ENCODE peak calls at places on chromosomes 3 and 15, in eight cellular contexts. One of them, this sample, is unnamed.

GRCh38 chr15:88651293-88651692 is 12.5 kb downstream of the ISG20 start:
- DNase-seq in fibroblast of the aortic adventitia: no peak
- DNase-seq in EH: no peak
- DNase-seq in effector CD4-positive, alpha-beta T cell: no peak
- DNase-seq in RPMI8226: no peak
- DNase-seq in lung: no peak
- DNase-seq in activated gamma-delta T cell: no peak
- DNase-seq in activated CD8-positive, alpha-beta T cell treated with anti-CD3 and anti-CD28 coated beads for 36 hours: no peak
- DNase-seq in this sample: peak

GRCh38 chr3:113773381-113773780 is 26.5 kb downstream of the ATP6V1A start:
- DNase-seq in fibroblast of the aortic adventitia: peak
- DNase-seq in EH: peak
- DNase-seq in activated CD8-positive, alpha-beta T cell treated with anti-CD3 and anti-CD28 coated beads for 36 hours: no peak
- DNase-seq in lung: no peak
- DNase-seq in activated gamma-delta T cell: no peak
- DNase-seq in effector CD4-positive, alpha-beta T cell: no peak
- DNase-seq in RPMI8226: no peak
- DNase-seq in this sample: no peak

GRCh38 chr15:40937762-40938529 is 8.8 kb downstream of the DLL4 start:
- DNase-seq in EH: peak
- DNase-seq in activated CD8-positive, alpha-beta T cell treated with anti-CD3 and anti-CD28 coated beads for 36 hours: no peak
- DNase-seq in lung: no peak
- DNase-seq in effector CD4-positive, alpha-beta T cell: no peak
- DNase-seq in fibroblast of the aortic adventitia: no peak
- DNase-seq in activated gamma-delta T cell: no peak
- DNase-seq in RPMI8226: peak
- DNase-seq in this sample: peak

GRCh38 chr15:83289160-83289559 is 4.7 kb upstream of the BNC1 start:
- DNase-seq in EH: peak
- DNase-seq in activated CD8-positive, alpha-beta T cell treated with anti-CD3 and anti-CD28 coated beads for 36 hours: no peak
- DNase-seq in activated gamma-delta T cell: no peak
- DNase-seq in lung: no peak
- DNase-seq in fibroblast of the aortic adventitia: peak
- DNase-seq in effector CD4-positive, alpha-beta T cell: no peak
- DNase-seq in RPMI8226: no peak
- DNase-seq in this sample: no peak

GRCh38 chr15:42731461-42731860 is 5.5 kb downstream of the CDAN1 start:
- DNase-seq in EH: no peak
- DNase-seq in activated CD8-positive, alpha-beta T cell treated with anti-CD3 and anti-CD28 coated beads for 36 hours: no peak
- DNase-seq in lung: no peak
- DNase-seq in activated gamma-delta T cell: no peak
- DNase-seq in fibroblast of the aortic adventitia: no peak
- DNase-seq in effector CD4-positive, alpha-beta T cell: no peak
- DNase-seq in RPMI8226: no peak
- DNase-seq in this sample: no peak

GRCh38 chr3:134369861-134370596 is 4.2 kb downstream of the AMOTL2 start:
- DNase-seq in activated gamma-delta T cell: no peak
- DNase-seq in lung: no peak
- DNase-seq in EH: peak
- DNase-seq in RPMI8226: no peak
- DNase-seq in fibroblast of the aortic adventitia: peak
- DNase-seq in activated CD8-positive, alpha-beta T cell treated with anti-CD3 and anti-CD28 coated beads for 36 hours: no peak
- DNase-seq in effector CD4-positive, alpha-beta T cell: no peak
- DNase-seq in this sample: no peak

GRCh38 chr15:48415036-48415886 is 84.0 kb downstream of the DUT start:
- DNase-seq in fibroblast of the aortic adventitia: peak
- DNase-seq in effector CD4-positive, alpha-beta T cell: no peak
- DNase-seq in activated gamma-delta T cell: no peak
- DNase-seq in lung: no peak
- DNase-seq in activated CD8-positive, alpha-beta T cell treated with anti-CD3 and anti-CD28 coated beads for 36 hours: no peak
- DNase-seq in EH: peak
- DNase-seq in RPMI8226: no peak
- DNase-seq in this sample: no peak

GRCh38 chr3:153897842-153898241 is 223.3 kb upstream of the ARHGEF26 start:
- DNase-seq in effector CD4-positive, alpha-beta T cell: no peak
- DNase-seq in activated gamma-delta T cell: no peak
- DNase-seq in RPMI8226: no peak
- DNase-seq in lung: no peak
- DNase-seq in EH: no peak
- DNase-seq in fibroblast of the aortic adventitia: no peak
- DNase-seq in activated CD8-positive, alpha-beta T cell treated with anti-CD3 and anti-CD28 coated beads for 36 hours: no peak
- DNase-seq in this sample: no peak

GRCh38 chr3:58175429-58176184 is 35.2 kb downstream of the DNASE1L3 start:
- DNase-seq in fibroblast of the aortic adventitia: peak
- DNase-seq in activated gamma-delta T cell: no peak
- DNase-seq in effector CD4-positive, alpha-beta T cell: no peak
- DNase-seq in activated CD8-positive, alpha-beta T cell treated with anti-CD3 and anti-CD28 coated beads for 36 hours: no peak
- DNase-seq in RPMI8226: no peak
- DNase-seq in lung: no peak
- DNase-seq in EH: peak
- DNase-seq in this sample: no peak

GRCh38 chr3:4503050-4503449 is 9.9 kb downstream of the ITPR1 start:
- DNase-seq in activated gamma-delta T cell: no peak
- DNase-seq in activated CD8-positive, alpha-beta T cell treated with anti-CD3 and anti-CD28 coated beads for 36 hours: no peak
- DNase-seq in EH: no peak
- DNase-seq in lung: no peak
- DNase-seq in effector CD4-positive, alpha-beta T cell: no peak
- DNase-seq in fibroblast of the aortic adventitia: no peak
- DNase-seq in RPMI8226: peak
- DNase-seq in this sample: no peak